ENCODE peak calls at places on chromosomes 3 and 15, in four cellular contexts. Z is IMR-90, S is breast epithelium, R is A549. T is an unnamed sample.

GRCh38 chr3:187748050-187748481 is 2.8 kb upstream of the BCL6 start:
- DNase-seq in S (peak; percentile 94), Z (peak; percentile 78), R (peak; percentile 41), T (no peak)

GRCh38 chr15:79283252-79284048 is 928 bp downstream of the ANKRD34C start:
- DNase-seq in S (no peak), R (peak; percentile 42), Z (peak; percentile 21), T (no peak)

GRCh38 chr15:39669671-39670070 is 88.8 kb downstream of the THBS1 start:
- DNase-seq in Z (no peak), R (no peak), S (no peak), T (no peak)

GRCh38 chr15:71252036-71252898 is 137.0 kb downstream of the THSD4 start:
- DNase-seq in Z (peak; percentile 56), S (no peak), R (peak; percentile 85), T (no peak)

GRCh38 chr3:194296832-194297666 is 54.1 kb downstream of the CPN2 start:
- DNase-seq in Z (no peak), S (no peak), R (no peak), T (no peak)

GRCh38 chr15:80615783-80616391 is 79.2 kb upstream of the ABHD17C start:
- DNase-seq in R (no peak), S (peak; percentile 71), Z (peak; percentile 66), T (no peak)

GRCh38 chr3:32814371-32814770 is 3.4 kb upstream of the TRIM71 start:
- DNase-seq in Z (no peak), S (no peak), R (no peak), T (no peak)

GRCh38 chr3:107217161-107217560 is 160.1 kb upstream of the CCDC54 start:
- DNase-seq in R (no peak), S (no peak), Z (peak; percentile 87), T (no peak)

GRCh38 chr15:60044636-60045273 is 40.6 kb downstream of the FOXB1 start:
- DNase-seq in S (no peak), Z (no peak), R (no peak), T (no peak)

GRCh38 chr3:45937206-45938042 is 5.8 kb upstream of the CXCR6 start:
- DNase-seq in S (no peak), R (no peak), Z (no peak), T (no peak)

GRCh38 chr3:115239717-115240116 is 92.6 kb upstream of the ZBTB20 start:
- DNase-seq in R (peak; percentile 83), S (no peak), Z (peak; percentile 100), T (no peak)

GRCh38 chr15:74383695-74384565 is 16.5 kb upstream of the CYP11A1 start:
- DNase-seq in R (no peak), S (peak; percentile 63), Z (peak; percentile 84), T (no peak)

GRCh38 chr3:172595648-172596393 is 72.6 kb upstream of the TNFSF10 start:
- DNase-seq in Z (peak; percentile 40), R (peak; percentile 45), S (no peak), T (no peak)

GRCh38 chr15:31486906-31487695 is 160.5 kb downstream of the KLF13 start:
- DNase-seq in Z (no peak), R (no peak), S (no peak), T (peak; percentile 84)

GRCh38 chr3:190718691-190719090 is 143.8 kb downstream of the GMNC start:
- DNase-seq in S (no peak), R (no peak), Z (peak; percentile 89), T (no peak)

GRCh38 chr3:48915296-48915695 is 3.3 kb upstream of the ARIH2 start:
- DNase-seq in S (no peak), R (no peak), Z (peak; percentile 68), T (no peak)

GRCh38 chr3:69749461-69749860 is 10.2 kb downstream of the MITF start:
- DNase-seq in S (no peak), R (no peak), Z (peak; percentile 71), T (no peak)

GRCh38 chr3:138460536-138461205 is 26.3 kb downstream of the ESYT3 start:
- DNase-seq in R (no peak), S (no peak), Z (no peak), T (no peak)

GRCh38 chr3:125358923-125359322 is 16.2 kb downstream of the ZNF148 start:
- DNase-seq in Z (no peak), R (no peak), S (no peak), T (no peak)

GRCh38 chr3:195263193-195263924 is 7.6 kb downstream of the XXYLT1 start:
- DNase-seq in S (no peak), R (no peak), Z (peak; percentile 21), T (no peak)

GRCh38 chr3:107956991-107957467 is 133.8 kb downstream of the CD47 start:
- DNase-seq in R (no peak), S (peak; percentile 77), Z (peak; percentile 14), T (no peak)

GRCh38 chr3:42829628-42830436 is 20.6 kb downstream of the ACKR2 start:
- DNase-seq in R (no peak), Z (no peak), S (no peak), T (no peak)

GRCh38 chr3:4855676-4856075 is 123.6 kb upstream of the BHLHE40 start:
- DNase-seq in R (no peak), S (no peak), Z (no peak), T (no peak)

GRCh38 chr15:62958944-62959343 is 83.6 kb upstream of the TPM1 start:
- DNase-seq in Z (no peak), R (no peak), S (no peak), T (no peak)

GRCh38 chr3:55939287-55939686 is 452.2 kb upstream of the WNT5A start:
- DNase-seq in Z (no peak), S (no peak), R (no peak), T (no peak)

GRCh38 chr3:138113309-138113708 is 2.1 kb downstream of the DZIP1L start:
- DNase-seq in S (no peak), R (no peak), Z (no peak), T (no peak)

GRCh38 chr15:98177950-98178848 is 217.7 kb downstream of the ARRDC4 start:
- DNase-seq in R (peak; percentile 48), S (peak; percentile 19), Z (peak; percentile 29), T (no peak)

GRCh38 chr15:31178705-31179104 is 77.2 kb upstream of the TRPM1 start:
- DNase-seq in S (no peak), Z (no peak), R (no peak), T (no peak)

GRCh38 chr3:71870966-71871512 is 86.1 kb upstream of the PROK2 start:
- DNase-seq in R (no peak), S (no peak), Z (no peak), T (no peak)

GRCh38 chr15:80210612-80211554 is 41.1 kb downstream of the CTXND1 start:
- DNase-seq in Z (no peak), S (no peak), R (no peak), T (peak; percentile 22)

GRCh38 chr3:3615533-3615932 is 183.7 kb upstream of the LRRN1 start:
- DNase-seq in R (no peak), S (no peak), Z (no peak), T (no peak)
- TF ChIP-seq POLR2A in R (no peak), S (no peak), Z (no peak), T (no peak)

DNA sequence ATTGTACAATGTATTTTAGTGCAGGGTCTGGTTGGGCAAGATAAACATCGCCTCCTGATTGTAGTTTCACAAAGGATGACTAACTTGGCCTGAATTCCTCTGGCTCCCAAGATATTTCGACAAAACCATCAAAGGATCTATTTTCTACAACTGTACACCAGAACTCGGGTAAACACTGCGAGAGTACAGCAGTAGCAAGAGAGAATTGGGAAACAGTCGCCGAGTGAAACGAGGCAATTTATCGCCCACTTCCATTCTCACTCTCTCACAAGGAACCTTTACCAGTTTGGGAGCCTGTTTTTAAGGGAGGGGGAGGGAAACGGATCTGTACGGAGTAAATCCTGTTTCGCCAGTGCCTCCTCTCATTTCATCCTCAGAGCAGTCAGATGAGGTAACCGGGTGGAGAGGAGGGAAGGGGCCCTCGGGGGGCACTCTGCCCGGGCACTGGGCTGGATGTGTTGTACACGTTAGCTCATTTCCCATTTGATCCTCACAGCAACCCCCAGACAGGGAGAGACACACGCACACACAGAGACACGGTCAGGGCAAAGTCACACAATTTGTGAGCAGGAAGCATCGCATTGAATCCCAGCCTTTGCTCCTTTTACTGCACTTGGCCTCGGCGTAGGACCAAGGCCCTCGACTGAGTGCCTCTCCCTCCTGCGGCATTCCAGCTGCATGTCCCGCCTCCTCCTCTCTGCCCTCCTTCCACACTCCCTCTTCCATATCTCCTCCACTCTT is 120.1 kb downstream of the LIPC start:
- DNase-seq in R (no peak), Z (peak; percentile 96), S (peak; percentile 40), T (peak; percentile 84)
- H3K27ac ChIP-seq in R (peak overlapping the region; percentile 62), Z (peak overlapping the region; percentile 82), S (peak overlapping the region; percentile 88), T (peak overlapping the region; percentile 71)

GRCh38 chr15:40906101-40906946 is 12.1 kb downstream of the VPS18 start:
- DNase-seq in S (peak; percentile 88), Z (peak; percentile 96), R (no peak), T (no peak)
- TF ChIP-seq POLR2A in S (no peak), Z (peak; percentile 45), R (no peak), T (no peak)

GRCh38 chr15:23033979-23034378 is 5.4 kb downstream of the TUBGCP5 start:
- DNase-seq in S (no peak), Z (no peak), R (no peak), T (no peak)
- H3K27ac ChIP-seq in S (no peak overlapping the region), Z (no peak overlapping the region), R (no peak overlapping the region), T (no peak overlapping the region)

DNA sequence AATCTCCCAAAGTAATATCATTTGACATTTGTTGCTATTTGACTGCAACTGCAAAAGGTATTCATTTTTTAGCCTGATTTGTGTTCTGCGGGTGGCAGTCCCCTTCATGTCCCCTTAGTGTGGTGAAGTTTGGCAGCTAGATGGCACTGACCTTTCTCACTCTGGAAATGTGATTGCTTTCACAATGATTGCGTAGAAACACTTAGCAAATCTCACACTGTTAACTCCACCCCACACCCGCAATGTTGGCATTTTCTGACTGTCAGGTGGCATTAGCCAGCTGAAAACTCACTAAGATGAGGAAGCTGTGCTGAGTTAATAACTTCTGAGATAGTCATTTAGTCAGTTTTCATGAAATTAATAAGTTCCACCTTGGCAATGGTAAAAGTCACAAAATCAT is 76.9 kb downstream of the TRIM69 start:
- DNase-seq in S (no peak), Z (no peak), R (no peak), T (no peak)
- TF ChIP-seq POLR2A in S (no peak), Z (no peak), R (no peak), T (no peak)